ENCODE peak calls at places on chromosomes 16 and 17, in seven cellular contexts. Y is OCI-LY7; Q is pancreas; E is H1; L is activated CD8-positive, alpha-beta T cell treated with anti-CD3 and anti-CD28 coated beads, Interleukin-2, amount 10 ng/mL, durations not matched to agents 7 days and 5 days; S is NCI-H748 treated with DMSO at 0.1 percent for 48 hours; C is A549. M is an unnamed sample.

GRCh38 chr16:1088295-1089170 is 7.5 kb downstream of the C1QTNF8 start:
- DNase-seq in Y (no peak), Q (no peak), E (no peak), L (no peak), S (no peak), C (no peak), M (no peak)

GRCh38 chr16:29790183-29790948 is at the start of gene KIF22:
- DNase-seq in Y (peak), Q (peak), E (peak), L (peak), S (peak), C (peak), M (peak)

GRCh38 chr17:3865166-3865565 is 19.1 kb upstream of the NCBP3 start:
- DNase-seq in Y (no peak), Q (no peak), E (no peak), L (no peak), S (no peak), C (no peak), M (peak)

GRCh38 chr16:2966803-2967184 is 2.4 kb upstream of the PAQR4 start:
- DNase-seq in Y (no peak), Q (no peak), E (no peak), L (no peak), S (no peak), C (no peak), M (peak)

GRCh38 chr17:49646391-49647255 is 31.3 kb downstream of the SPOP start:
- DNase-seq in Y (no peak), Q (no peak), E (no peak), L (peak), S (no peak), C (peak), M (peak)

GRCh38 chr16:2751577-2752034 is 832 bp upstream of the SRRM2 start:
- DNase-seq in Y (peak), Q (peak), E (peak), L (no peak), S (peak), C (no peak), M (no peak)

GRCh38 chr17:47223007-47223406 is 13.9 kb downstream of the MYL4 start:
- DNase-seq in Y (no peak), Q (no peak), E (no peak), L (no peak), S (no peak), C (no peak), M (peak)

GRCh38 chr17:82836823-82837357 is 2.9 kb downstream of the ZNF750 start:
- DNase-seq in Y (no peak), Q (no peak), E (no peak), L (no peak), S (peak), C (no peak), M (peak)

GRCh38 chr17:82076785-82077591 is 11.4 kb upstream of the DUS1L start:
- DNase-seq in Y (no peak), Q (no peak), E (no peak), L (no peak), S (no peak), C (no peak), M (no peak)

GRCh38 chr16:82260212-82260795 is 90.3 kb upstream of the MPHOSPH6 start:
- DNase-seq in Y (no peak), Q (no peak), E (no peak), L (no peak), S (no peak), C (no peak), M (no peak)

GRCh38 chr17:50458290-50458689 is 10.4 kb downstream of the CHAD start:
- DNase-seq in Y (no peak), Q (no peak), E (no peak), L (no peak), S (no peak), C (no peak), M (no peak)

GRCh38 chr17:43365356-43365755 is 33.4 kb upstream of the ARL4D start:
- DNase-seq in Y (no peak), Q (no peak), E (no peak), L (no peak), S (no peak), C (peak), M (peak)